ENCODE peak calls at places on chromosome 7, in eight cellular contexts. X is lung, O is SK-N-SH, N is PC-3, S is prostate gland, R is hepatocyte, I is cardiac muscle cell, H is IMR-90. C is an unnamed sample. For H3K4me1 and H3K27me3, the result is how much of the 10 kb centered on the place peaks cover.

GRCh38 chr7:147079083-147079482 is 962.5 kb downstream of the CNTNAP2 start:
- DNase-seq in O (no peak), H (no peak), X (no peak), S (no peak), N (no peak), R (no peak), I (no peak), C (no peak)

GRCh38 chr7:135965602-135966001 is 11.6 kb downstream of the MTPN start:
- DNase-seq in X (no peak), S (no peak), R (no peak), O (no peak), H (no peak), I (no peak), N (no peak), C (no peak)

GRCh38 chr7:1114088-1114487 is 26.2 kb downstream of the GPER1 start:
- DNase-seq in I (no peak), X (no peak), H (no peak), R (no peak), S (no peak), N (no peak), O (no peak), C (no peak)

GRCh38 chr7:6443372-6443941 is 4.3 kb downstream of the DAGLB start:
- DNase-seq in R (peak), N (peak), S (no peak), H (peak), O (no peak), I (no peak), X (no peak), C (no peak)

GRCh38 chr7:142461437-142461836 is 203.6 kb upstream of the PRSS58 start:
- DNase-seq in R (no peak), N (peak), S (no peak), X (no peak), O (no peak), H (peak), I (no peak), C (no peak)

GRCh38 chr7:30023524-30023923 is 3.0 kb downstream of the FKBP14 start:
- DNase-seq in X (no peak), I (no peak), S (no peak), R (no peak), H (no peak), N (no peak), O (no peak), C (no peak)

GRCh38 chr7:132680590-132680989 is 104.3 kb upstream of the PLXNA4 start:
- DNase-seq in R (no peak), I (no peak), S (no peak), X (no peak), O (no peak), H (no peak), N (no peak), C (no peak)

GRCh38 chr7:73682745-73683055 is 553 bp downstream of the DNAJC30 start:
- DNase-seq in X (no peak), I (no peak), O (no peak), N (no peak), H (no peak), S (no peak), R (no peak), C (no peak)

GRCh38 chr7:29609162-29610030 is 45.8 kb downstream of the PRR15 start:
- DNase-seq in H (no peak), S (no peak), R (peak), X (no peak), N (peak), I (peak), O (no peak), C (no peak)

GRCh38 chr7:55075464-55075971 is 56.7 kb downstream of the EGFR start:
- DNase-seq in N (no peak), H (no peak), X (no peak), S (no peak), R (no peak), I (no peak), O (no peak), C (no peak)
- H3K4me1 ChIP-seq in N (under half), H (under half), X (under half), S (under half), R (half or more), I (under half), O (under half), C (half or more)

GRCh38 chr7:149790754-149791360 is 17.5 kb upstream of the ZNF467 start:
- DNase-seq in O (no peak), X (no peak), S (no peak), N (no peak), H (no peak), R (no peak), I (no peak), C (no peak)

GRCh38 chr7:149790146-149790548 is 16.8 kb upstream of the ZNF467 start:
- DNase-seq in O (peak), I (peak), N (no peak), R (peak), S (no peak), X (peak), H (no peak), C (no peak)

GRCh38 chr7:149787428-149788299 is 14.3 kb upstream of the ZNF467 start:
- DNase-seq in I (peak), H (no peak), R (no peak), O (peak), X (no peak), N (peak), S (no peak), C (no peak)

GRCh38 chr7:149788300-149788851 is 15.0 kb upstream of the ZNF467 start:
- DNase-seq in N (no peak), S (no peak), O (no peak), I (no peak), H (no peak), X (no peak), R (no peak), C (no peak)

DNA sequence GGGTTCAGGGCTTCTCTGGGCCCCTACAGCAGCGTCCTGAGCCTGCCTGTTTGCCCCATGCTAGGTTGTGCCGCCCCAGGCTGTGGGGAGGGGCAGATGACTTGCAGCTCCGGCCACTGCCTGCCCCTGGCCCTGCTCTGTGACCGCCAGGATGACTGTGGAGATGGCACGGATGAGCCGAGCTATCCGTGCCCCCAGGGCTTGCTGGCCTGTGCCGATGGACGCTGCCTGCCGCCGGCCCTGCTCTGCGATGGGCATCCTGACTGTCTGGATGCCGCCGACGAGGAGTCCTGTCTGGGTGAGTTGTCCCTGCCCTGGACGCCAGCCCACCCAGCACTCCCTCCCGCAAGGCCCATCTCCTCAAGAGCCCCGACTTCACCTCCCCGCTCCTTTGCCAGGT is 15.7 kb upstream of the ZNF467 start:
- DNase-seq in O (no peak), I (no peak), X (no peak), R (no peak), S (no peak), H (no peak), N (no peak), C (no peak)
- H3K27me3 ChIP-seq in O (under half), I (under half), X (under half), R (under half), S (under half), H (under half), N (under half), C (under half)

GRCh38 chr7:151032936-151033863 is 5.0 kb downstream of the ABCB8 start:
- DNase-seq in N (no peak), X (no peak), I (no peak), O (no peak), H (no peak), S (no peak), R (no peak), C (no peak)
- TF ChIP-seq CTCF in N (peak), X (no peak), I (no peak), O (peak), H (peak), S (no peak), R (no peak), C (no peak)

GRCh38 chr7:50531928-50532327 is 33.3 kb downstream of the DDC start:
- DNase-seq in O (peak), R (peak), I (no peak), S (no peak), H (peak), N (peak), X (peak), C (peak)

GRCh38 chr7:50531401-50531906 is 33.8 kb downstream of the DDC start:
- DNase-seq in H (peak), S (no peak), X (peak), I (no peak), R (peak), O (peak), N (peak), C (peak)

GRCh38 chr7:50530771-50531170 is 34.4 kb downstream of the DDC start:
- DNase-seq in S (no peak), I (no peak), H (no peak), O (no peak), N (no peak), X (no peak), R (no peak), C (no peak)

GRCh38 chr7:50529093-50529862 is 35.9 kb downstream of the DDC start:
- DNase-seq in O (no peak), S (no peak), I (no peak), N (no peak), H (no peak), X (peak), R (no peak), C (no peak)

DNA sequence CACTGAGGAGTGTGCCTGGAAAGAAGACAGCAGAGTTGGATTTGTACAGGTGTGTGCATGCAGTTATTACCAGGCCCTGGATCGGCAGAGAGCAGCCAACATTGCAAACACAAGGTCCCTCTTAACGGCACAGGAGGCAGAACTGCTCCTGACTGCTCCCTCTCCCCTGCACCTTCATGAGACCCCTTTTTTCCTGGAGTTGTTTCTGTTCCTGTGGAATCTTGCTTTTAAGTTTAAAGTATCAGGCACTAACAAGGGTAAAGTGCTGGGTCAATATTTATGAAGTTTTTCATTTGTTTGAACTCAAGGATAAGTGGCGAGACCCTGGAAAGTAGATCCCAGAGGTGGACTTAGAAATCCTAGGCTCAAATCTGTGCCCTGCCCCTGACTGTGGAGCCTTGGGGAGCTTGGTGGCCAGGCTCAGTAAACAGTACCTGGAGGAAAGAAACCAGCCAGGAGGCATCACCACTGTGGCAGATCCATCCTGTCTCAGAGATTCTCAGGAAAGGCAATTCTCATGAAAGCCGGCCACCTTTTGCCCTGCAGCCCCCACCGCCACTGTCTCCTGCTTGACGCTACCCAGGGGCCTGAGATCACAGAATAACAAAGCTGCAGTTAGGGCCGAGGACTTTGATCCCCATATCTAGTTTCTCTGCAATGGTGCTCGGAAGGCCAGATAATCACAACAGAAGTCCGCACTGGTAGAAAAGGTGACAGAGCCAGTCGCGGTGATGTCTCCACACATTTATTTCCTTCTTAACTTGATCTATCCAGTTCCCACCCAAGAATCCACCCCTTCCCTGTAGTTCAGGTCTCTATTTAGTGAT is 36.7 kb downstream of the DDC start:
- DNase-seq in I (no peak), R (peak), X (peak), O (no peak), S (no peak), N (no peak), H (no peak), C (no peak)
- H3K4me1 ChIP-seq in I (under half), R (under half), X (under half), O (under half), S (under half), N (under half), H (under half), C (under half)

GRCh38 chr7:8442295-8442813 is 8.9 kb downstream of the NXPH1 start:
- DNase-seq in H (no peak), S (no peak), O (no peak), I (no peak), X (no peak), R (no peak), N (no peak), C (no peak)
- H3K27me3 ChIP-seq in H (under half), S (under half), O (under half), I (half or more), X (under half), R (half or more), N (under half), C (under half)

DNA sequence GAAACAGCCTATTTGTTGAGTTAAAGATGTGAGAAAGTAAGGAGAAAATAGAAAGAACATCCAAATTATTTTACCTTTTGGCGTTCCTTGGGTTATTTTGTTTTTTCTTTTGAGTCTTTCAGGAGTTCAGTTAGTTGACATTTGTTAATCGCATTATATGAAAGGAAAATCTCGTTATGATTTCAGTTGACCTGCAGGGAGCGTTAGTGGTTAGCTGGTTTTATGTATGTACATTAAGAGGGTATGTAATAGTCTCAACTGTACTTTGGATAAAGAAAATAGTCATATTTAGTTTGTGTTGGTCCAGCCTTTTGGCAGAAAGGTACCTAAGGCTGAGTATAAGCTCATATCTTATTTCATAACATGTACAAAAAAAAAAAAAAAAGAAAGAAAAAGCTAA is 4.0 kb downstream of the BMPER start:
- DNase-seq in H (no peak), I (no peak), O (no peak), R (no peak), X (no peak), S (no peak), N (peak), C (no peak)
- TF ChIP-seq CTCF in H (peak), I (no peak), O (peak), R (peak), X (no peak), S (no peak), N (peak), C (no peak)

GRCh38 chr7:82317760-82318159 is 125.8 kb downstream of the CACNA2D1 start:
- DNase-seq in N (no peak), I (no peak), X (no peak), R (no peak), H (no peak), O (no peak), S (no peak), C (no peak)
- H3K4me1 ChIP-seq in N (under half), I (under half), X (under half), R (under half), H (under half), O (under half), S (under half), C (under half)

GRCh38 chr7:157020514-157021070 is 10.1 kb upstream of the MNX1 start:
- DNase-seq in R (peak), S (no peak), O (peak), H (no peak), N (no peak), I (no peak), X (no peak), C (no peak)
- H3K27me3 ChIP-seq in R (half or more), S (half or more), O (half or more), H (half or more), N (half or more), I (half or more), X (under half), C (half or more)

DNA sequence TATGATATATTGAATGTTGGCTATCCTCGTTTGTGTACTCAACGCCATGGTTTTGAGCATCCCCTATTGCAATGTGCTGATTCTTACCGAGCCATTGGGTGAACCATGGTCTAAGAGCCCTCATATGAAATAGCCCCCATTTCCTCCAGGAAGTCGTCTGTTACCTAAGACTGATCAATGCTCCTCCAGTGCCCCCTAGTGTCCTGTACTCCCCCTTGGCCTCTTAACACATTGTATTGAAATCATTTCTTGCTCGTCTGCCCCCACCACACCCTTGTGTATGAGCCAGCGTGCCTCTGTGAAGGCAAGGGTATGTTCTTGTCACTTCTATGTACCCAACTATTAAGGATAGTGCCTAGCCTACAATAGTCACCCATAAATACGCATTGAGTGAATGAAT is 11.2 kb upstream of the SLC35B4 start:
- DNase-seq in I (peak), X (peak), R (peak), S (peak), H (peak), N (peak), O (peak), C (peak)
- TF ChIP-seq CTCF in I (peak), X (peak), R (peak), S (peak), H (peak), N (peak), O (peak), C (peak)